ENCODE peak calls at places on chromosomes 7 and 10, in eight cellular contexts. P is COR-L47, Q is transverse colon, J is AML-193, V is epithelial cell of esophagus, H is uterus, X is hepatocyte, T is left ventricle myocardium superior. G is an unnamed sample.

GRCh38 chr7:42457663-42458062 is 220.7 kb upstream of the GLI3 start:
- DNase-seq in P (no peak), T (no peak), Q (no peak), J (no peak), H (no peak), V (no peak), X (no peak), G (no peak)

GRCh38 chr10:86376852-86377796 is 10.5 kb upstream of the GRID1 start:
- DNase-seq in H (peak; percentile 42), J (peak; percentile 50), X (peak; percentile 87), Q (peak; percentile 83), T (peak; percentile 86), P (peak; percentile 49), V (peak; percentile 68), G (peak; percentile 63)

GRCh38 chr7:92835851-92836488 is 403 bp downstream of the CDK6 start:
- DNase-seq in T (peak; percentile 32), Q (peak; percentile 48), H (peak; percentile 19), P (no peak), J (no peak), X (peak; percentile 28), V (peak; percentile 44), G (peak; percentile 19)

GRCh38 chr7:130959743-130960207 is 225.8 kb upstream of the KLF14 start:
- DNase-seq in T (no peak), P (no peak), J (no peak), X (no peak), H (no peak), V (peak; percentile 62), Q (no peak), G (no peak)

GRCh38 chr7:451255-452229 is 68.1 kb downstream of the PDGFA start:
- DNase-seq in V (no peak), Q (no peak), H (no peak), P (no peak), T (no peak), J (no peak), X (no peak), G (no peak)

GRCh38 chr10:24706479-24707118 is 17.1 kb downstream of the ARHGAP21 start:
- DNase-seq in J (peak; percentile 88), P (no peak), T (peak; percentile 29), V (peak; percentile 97), Q (peak; percentile 27), X (peak; percentile 65), H (peak; percentile 33), G (no peak)

GRCh38 chr7:138970979-138971378 is 10.2 kb downstream of the KIAA1549 start:
- DNase-seq in J (no peak), Q (no peak), V (no peak), T (no peak), X (no peak), H (no peak), P (no peak), G (no peak)

GRCh38 chr7:1300636-1301035 is 68.0 kb downstream of the UNCX start:
- DNase-seq in X (no peak), H (no peak), P (no peak), Q (no peak), T (peak; percentile 19), V (no peak), J (no peak), G (no peak)

GRCh38 chr10:96017227-96017687 is 26.1 kb upstream of the CCNJ start:
- DNase-seq in X (peak; percentile 82), P (peak; percentile 20), V (peak; percentile 70), Q (peak; percentile 21), J (peak; percentile 61), T (no peak), H (peak; percentile 23), G (no peak)

GRCh38 chr7:97025983-97026704 is 1.5 kb upstream of the DLX5 start:
- DNase-seq in X (no peak), P (no peak), J (no peak), T (no peak), Q (no peak), V (no peak), H (no peak), G (no peak)

GRCh38 chr10:119149723-119150122 is 15.8 kb downstream of the SFXN4 start:
- DNase-seq in V (peak; percentile 13), J (no peak), X (no peak), H (no peak), T (no peak), P (no peak), Q (no peak), G (no peak)

GRCh38 chr7:93715234-93715633 is 140.7 kb upstream of the CALCR start:
- DNase-seq in T (peak; percentile 64), V (peak; percentile 52), X (peak; percentile 60), J (no peak), Q (peak; percentile 18), P (no peak), H (peak; percentile 17), G (peak; percentile 30)

GRCh38 chr10:44830022-44830421 is 81.1 kb upstream of the TMEM72 start:
- DNase-seq in P (no peak), Q (no peak), H (no peak), X (no peak), J (no peak), V (peak; percentile 44), T (no peak), G (no peak)

GRCh38 chr7:93117327-93117726 is 452 bp downstream of the SAMD9 start:
- DNase-seq in V (no peak), P (no peak), Q (no peak), X (no peak), J (no peak), T (no peak), H (no peak), G (no peak)

GRCh38 chr7:156064921-156065386 is 252.7 kb upstream of the SHH start:
- DNase-seq in P (peak; percentile 19), J (no peak), X (peak; percentile 66), Q (no peak), H (no peak), V (peak; percentile 24), T (no peak), G (no peak)

GRCh38 chr10:102449321-102450123 is 1.8 kb downstream of the C10orf95 start:
- DNase-seq in P (peak; percentile 59), X (peak; percentile 91), Q (peak; percentile 91), J (peak; percentile 12), V (peak; percentile 92), T (peak; percentile 75), H (peak; percentile 78), G (peak; percentile 52)

GRCh38 chr10:106551501-106551900 is 613.0 kb downstream of the SORCS1 start:
- DNase-seq in T (no peak), J (no peak), H (no peak), X (no peak), Q (no peak), P (no peak), V (no peak), G (no peak)

GRCh38 chr10:86349474-86349873 is 17.1 kb downstream of the GRID1 start:
- DNase-seq in Q (no peak), T (peak; percentile 17), J (no peak), P (no peak), H (no peak), V (no peak), X (no peak), G (no peak)